ENCODE peak calls at places on chromosome 11, in six cellular contexts. One of them, this sample, is unnamed.

GRCh38 chr11:74471037-74471436 is 3.7 kb upstream of the KCNE3 start:
- DNase-seq in cardiac muscle cell: no peak
- DNase-seq in esophagus squamous epithelium: no peak
- DNase-seq in H1: no peak
- DNase-seq in IMR-90: no peak
- DNase-seq in sigmoid colon: no peak
- DNase-seq in this sample: no peak

GRCh38 chr11:128523616-128524015 is 63.7 kb downstream of the ETS1 start:
- DNase-seq in H1: no peak
- DNase-seq in sigmoid colon: no peak
- DNase-seq in cardiac muscle cell: no peak
- DNase-seq in esophagus squamous epithelium: no peak
- DNase-seq in IMR-90: peak
- DNase-seq in this sample: no peak

GRCh38 chr11:87493516-87493915 is 455.8 kb downstream of the TMEM135 start:
- DNase-seq in H1: peak
- DNase-seq in sigmoid colon: no peak
- DNase-seq in esophagus squamous epithelium: no peak
- DNase-seq in IMR-90: peak
- DNase-seq in cardiac muscle cell: no peak
- DNase-seq in this sample: no peak

GRCh38 chr11:2567026-2567671 is 122.3 kb downstream of the KCNQ1 start:
- DNase-seq in cardiac muscle cell: no peak
- DNase-seq in H1: no peak
- DNase-seq in sigmoid colon: peak
- DNase-seq in esophagus squamous epithelium: no peak
- DNase-seq in IMR-90: no peak
- DNase-seq in this sample: no peak

GRCh38 chr11:94449437-94449836 is 44.2 kb downstream of the MRE11 start:
- DNase-seq in IMR-90: peak
- DNase-seq in H1: no peak
- DNase-seq in sigmoid colon: no peak
- DNase-seq in cardiac muscle cell: no peak
- DNase-seq in esophagus squamous epithelium: no peak
- DNase-seq in this sample: no peak

GRCh38 chr11:67312187-67313021 is 9.1 kb downstream of the SSH3 start:
- DNase-seq in H1: no peak
- DNase-seq in cardiac muscle cell: no peak
- DNase-seq in IMR-90: no peak
- DNase-seq in esophagus squamous epithelium: no peak
- DNase-seq in sigmoid colon: no peak
- DNase-seq in this sample: no peak

GRCh38 chr11:1161410-1162152 is 3.8 kb downstream of the MUC5AC start:
- DNase-seq in esophagus squamous epithelium: no peak
- DNase-seq in IMR-90: no peak
- DNase-seq in cardiac muscle cell: no peak
- DNase-seq in H1: no peak
- DNase-seq in sigmoid colon: peak
- DNase-seq in this sample: peak

GRCh38 chr11:114479331-114479730 is 40.1 kb downstream of the REXO2 start:
- DNase-seq in cardiac muscle cell: no peak
- DNase-seq in esophagus squamous epithelium: no peak
- DNase-seq in sigmoid colon: no peak
- DNase-seq in IMR-90: peak
- DNase-seq in H1: no peak
- DNase-seq in this sample: no peak

GRCh38 chr11:132312616-132313210 is 942.3 kb downstream of the NTM start:
- DNase-seq in cardiac muscle cell: peak
- DNase-seq in H1: peak
- DNase-seq in sigmoid colon: no peak
- DNase-seq in IMR-90: peak
- DNase-seq in esophagus squamous epithelium: no peak
- DNase-seq in this sample: peak

GRCh38 chr11:2898366-2899079 is 12.9 kb upstream of the CDKN1C start:
- DNase-seq in esophagus squamous epithelium: no peak
- DNase-seq in H1: no peak
- DNase-seq in IMR-90: peak
- DNase-seq in cardiac muscle cell: no peak
- DNase-seq in sigmoid colon: peak
- DNase-seq in this sample: peak

GRCh38 chr11:701741-702513 is 4.1 kb upstream of the EPS8L2 start:
- DNase-seq in cardiac muscle cell: no peak
- DNase-seq in IMR-90: no peak
- DNase-seq in sigmoid colon: no peak
- DNase-seq in esophagus squamous epithelium: no peak
- DNase-seq in H1: no peak
- DNase-seq in this sample: no peak

GRCh38 chr11:33931032-33931431 is 39.2 kb upstream of the LMO2 start:
- DNase-seq in cardiac muscle cell: no peak
- DNase-seq in H1: no peak
- DNase-seq in sigmoid colon: no peak
- DNase-seq in esophagus squamous epithelium: no peak
- DNase-seq in IMR-90: no peak
- DNase-seq in this sample: no peak

GRCh38 chr11:3631331-3631730 is 10.5 kb downstream of the ART5 start:
- DNase-seq in H1: no peak
- DNase-seq in cardiac muscle cell: no peak
- DNase-seq in IMR-90: no peak
- DNase-seq in sigmoid colon: no peak
- DNase-seq in esophagus squamous epithelium: no peak
- DNase-seq in this sample: no peak

GRCh38 chr11:96098511-96099241 is 174.8 kb upstream of the MTMR2 start:
- DNase-seq in sigmoid colon: no peak
- DNase-seq in esophagus squamous epithelium: no peak
- DNase-seq in IMR-90: peak
- DNase-seq in H1: no peak
- DNase-seq in cardiac muscle cell: no peak
- DNase-seq in this sample: no peak

GRCh38 chr11:889686-890475 is 20.7 kb downstream of the CHID1 start:
- DNase-seq in cardiac muscle cell: no peak
- DNase-seq in esophagus squamous epithelium: no peak
- DNase-seq in sigmoid colon: no peak
- DNase-seq in IMR-90: no peak
- DNase-seq in H1: no peak
- DNase-seq in this sample: no peak

GRCh38 chr11:72831521-72832300 is 17.5 kb downstream of the ATG16L2 start:
- DNase-seq in esophagus squamous epithelium: no peak
- DNase-seq in H1: peak
- DNase-seq in cardiac muscle cell: peak
- DNase-seq in sigmoid colon: peak
- DNase-seq in IMR-90: peak
- DNase-seq in this sample: peak

GRCh38 chr11:116033931-116034553 is 529.8 kb upstream of the CADM1 start:
- DNase-seq in esophagus squamous epithelium: no peak
- DNase-seq in cardiac muscle cell: peak
- DNase-seq in sigmoid colon: no peak
- DNase-seq in IMR-90: no peak
- DNase-seq in H1: no peak
- DNase-seq in this sample: no peak

GRCh38 chr11:119694334-119694733 is 34.7 kb downstream of the NECTIN1 start:
- DNase-seq in cardiac muscle cell: no peak
- DNase-seq in esophagus squamous epithelium: no peak
- DNase-seq in H1: no peak
- DNase-seq in IMR-90: no peak
- DNase-seq in sigmoid colon: no peak
- DNase-seq in this sample: peak

GRCh38 chr11:44191322-44192014 is 96.0 kb downstream of the EXT2 start:
- DNase-seq in cardiac muscle cell: no peak
- DNase-seq in sigmoid colon: no peak
- DNase-seq in esophagus squamous epithelium: no peak
- DNase-seq in H1: no peak
- DNase-seq in IMR-90: no peak
- DNase-seq in this sample: no peak

GRCh38 chr11:114132944-114133394 is 73.5 kb downstream of the ZBTB16 start:
- DNase-seq in cardiac muscle cell: no peak
- DNase-seq in H1: no peak
- DNase-seq in IMR-90: no peak
- DNase-seq in sigmoid colon: peak
- DNase-seq in esophagus squamous epithelium: no peak
- DNase-seq in this sample: no peak

GRCh38 chr11:66637557-66638176 is 836 bp upstream of the RBM4 start:
- DNase-seq in cardiac muscle cell: no peak
- DNase-seq in IMR-90: peak
- DNase-seq in sigmoid colon: peak
- DNase-seq in esophagus squamous epithelium: no peak
- DNase-seq in H1: no peak
- DNase-seq in this sample: no peak

GRCh38 chr11:118290923-118291322 is 13.6 kb upstream of the CD3E start:
- DNase-seq in H1: no peak
- DNase-seq in esophagus squamous epithelium: no peak
- DNase-seq in cardiac muscle cell: peak
- DNase-seq in IMR-90: no peak
- DNase-seq in sigmoid colon: no peak
- DNase-seq in this sample: peak

GRCh38 chr11:80872116-80872728 is 1431.4 kb upstream of the TENM4 start:
- DNase-seq in sigmoid colon: no peak
- DNase-seq in esophagus squamous epithelium: no peak
- DNase-seq in H1: no peak
- DNase-seq in cardiac muscle cell: no peak
- DNase-seq in IMR-90: no peak
- DNase-seq in this sample: no peak

GRCh38 chr11:111069076-111069475 is 176.4 kb upstream of the POU2AF2 start:
- DNase-seq in sigmoid colon: no peak
- DNase-seq in cardiac muscle cell: no peak
- DNase-seq in IMR-90: peak
- DNase-seq in esophagus squamous epithelium: no peak
- DNase-seq in H1: peak
- DNase-seq in this sample: no peak

GRCh38 chr11:103659138-103659734 is 377.2 kb upstream of the DDI1 start:
- DNase-seq in cardiac muscle cell: peak
- DNase-seq in H1: no peak
- DNase-seq in esophagus squamous epithelium: no peak
- DNase-seq in IMR-90: no peak
- DNase-seq in sigmoid colon: no peak
- DNase-seq in this sample: no peak
- TF ChIP-seq CTCF in cardiac muscle cell: peak
- TF ChIP-seq CTCF in H1: peak
- TF ChIP-seq CTCF in esophagus squamous epithelium: no peak
- TF ChIP-seq CTCF in IMR-90: peak
- TF ChIP-seq CTCF in sigmoid colon: no peak
- TF ChIP-seq CTCF in this sample: no peak

GRCh38 chr11:121425818-121426217 is 26.3 kb upstream of the SORL1 start:
- DNase-seq in sigmoid colon: no peak
- DNase-seq in cardiac muscle cell: no peak
- DNase-seq in esophagus squamous epithelium: no peak
- DNase-seq in H1: no peak
- DNase-seq in IMR-90: no peak
- DNase-seq in this sample: no peak

GRCh38 chr11:121422675-121423074 is 29.4 kb upstream of the SORL1 start:
- DNase-seq in sigmoid colon: no peak
- DNase-seq in H1: no peak
- DNase-seq in cardiac muscle cell: no peak
- DNase-seq in IMR-90: no peak
- DNase-seq in esophagus squamous epithelium: no peak
- DNase-seq in this sample: no peak

GRCh38 chr11:121429556-121429955 is 22.6 kb upstream of the SORL1 start:
- DNase-seq in sigmoid colon: no peak
- DNase-seq in IMR-90: no peak
- DNase-seq in cardiac muscle cell: no peak
- DNase-seq in esophagus squamous epithelium: no peak
- DNase-seq in H1: no peak
- DNase-seq in this sample: no peak

GRCh38 chr11:121431820-121432526 is 20.1 kb upstream of the SORL1 start:
- DNase-seq in esophagus squamous epithelium: no peak
- DNase-seq in cardiac muscle cell: no peak
- DNase-seq in H1: no peak
- DNase-seq in sigmoid colon: no peak
- DNase-seq in IMR-90: no peak
- DNase-seq in this sample: no peak

GRCh38 chr11:121426476-121427454 is 25.3 kb upstream of the SORL1 start:
- DNase-seq in sigmoid colon: peak
- DNase-seq in esophagus squamous epithelium: no peak
- DNase-seq in H1: no peak
- DNase-seq in cardiac muscle cell: peak
- DNase-seq in IMR-90: no peak
- DNase-seq in this sample: peak
- TF ChIP-seq CTCF in sigmoid colon: no peak
- TF ChIP-seq CTCF in esophagus squamous epithelium: no peak
- TF ChIP-seq CTCF in H1: no peak
- TF ChIP-seq CTCF in cardiac muscle cell: no peak
- TF ChIP-seq CTCF in IMR-90: no peak
- TF ChIP-seq CTCF in this sample: peak

GRCh38 chr11:70528046-70528793 is 129.9 kb downstream of the CTTN start:
- DNase-seq in cardiac muscle cell: no peak
- DNase-seq in H1: no peak
- DNase-seq in esophagus squamous epithelium: no peak
- DNase-seq in IMR-90: no peak
- DNase-seq in sigmoid colon: no peak
- DNase-seq in this sample: no peak

GRCh38 chr11:70526116-70527045 is 128.1 kb downstream of the CTTN start:
- DNase-seq in esophagus squamous epithelium: no peak
- DNase-seq in H1: no peak
- DNase-seq in sigmoid colon: no peak
- DNase-seq in cardiac muscle cell: no peak
- DNase-seq in IMR-90: no peak
- DNase-seq in this sample: no peak

GRCh38 chr11:70525466-70525865 is 127.1 kb downstream of the CTTN start:
- DNase-seq in cardiac muscle cell: no peak
- DNase-seq in H1: no peak
- DNase-seq in IMR-90: no peak
- DNase-seq in sigmoid colon: no peak
- DNase-seq in esophagus squamous epithelium: no peak
- DNase-seq in this sample: no peak

GRCh38 chr11:70527429-70528045 is 129.2 kb downstream of the CTTN start:
- DNase-seq in IMR-90: no peak
- DNase-seq in esophagus squamous epithelium: no peak
- DNase-seq in H1: no peak
- DNase-seq in sigmoid colon: no peak
- DNase-seq in cardiac muscle cell: no peak
- DNase-seq in this sample: no peak

DNA sequence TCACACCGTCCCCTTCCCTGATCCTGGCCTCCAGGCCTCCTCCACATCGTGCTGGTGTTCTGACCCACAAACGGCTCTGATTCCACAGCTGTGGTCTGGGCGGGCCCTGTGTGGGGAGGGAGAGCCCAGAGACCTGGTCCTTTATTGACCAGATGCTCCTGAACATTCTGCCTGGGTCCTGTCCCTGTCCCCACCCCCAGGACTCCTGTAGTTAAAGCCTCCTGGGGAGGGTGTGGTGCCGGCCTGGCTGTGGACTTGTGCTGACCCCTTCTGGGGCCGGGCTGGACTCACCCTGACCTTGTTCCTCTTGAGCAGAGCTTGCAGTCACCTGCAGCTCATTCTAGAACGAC is 128.7 kb downstream of the CTTN start:
- DNase-seq in sigmoid colon: no peak
- DNase-seq in esophagus squamous epithelium: no peak
- DNase-seq in H1: no peak
- DNase-seq in IMR-90: no peak
- DNase-seq in cardiac muscle cell: peak
- DNase-seq in this sample: no peak
- TF ChIP-seq CTCF in sigmoid colon: no peak
- TF ChIP-seq CTCF in esophagus squamous epithelium: no peak
- TF ChIP-seq CTCF in H1: no peak
- TF ChIP-seq CTCF in IMR-90: no peak
- TF ChIP-seq CTCF in cardiac muscle cell: no peak
- TF ChIP-seq CTCF in this sample: no peak

GRCh38 chr11:83088965-83089364 is 17.3 kb upstream of the RAB30 start:
- DNase-seq in H1: no peak
- DNase-seq in sigmoid colon: no peak
- DNase-seq in esophagus squamous epithelium: no peak
- DNase-seq in IMR-90: no peak
- DNase-seq in cardiac muscle cell: no peak
- DNase-seq in this sample: no peak

GRCh38 chr11:83092488-83093384 is 21.0 kb upstream of the RAB30 start:
- DNase-seq in sigmoid colon: no peak
- DNase-seq in H1: no peak
- DNase-seq in IMR-90: peak
- DNase-seq in esophagus squamous epithelium: no peak
- DNase-seq in cardiac muscle cell: no peak
- DNase-seq in this sample: no peak

GRCh38 chr11:83087035-83087434 is 15.3 kb upstream of the RAB30 start:
- DNase-seq in cardiac muscle cell: no peak
- DNase-seq in H1: no peak
- DNase-seq in esophagus squamous epithelium: no peak
- DNase-seq in IMR-90: no peak
- DNase-seq in sigmoid colon: no peak
- DNase-seq in this sample: no peak
- TF ChIP-seq CTCF in cardiac muscle cell: peak
- TF ChIP-seq CTCF in H1: no peak
- TF ChIP-seq CTCF in esophagus squamous epithelium: no peak
- TF ChIP-seq CTCF in IMR-90: no peak
- TF ChIP-seq CTCF in sigmoid colon: no peak
- TF ChIP-seq CTCF in this sample: no peak

This sample was measured in GM20000.